ENCODE peak calls at places on chromosomes 12 and 14, in five cellular contexts. One of them, this sample, is unnamed.

GRCh38 chr12:15707516-15708199 is 81.5 kb downstream of the EPS8 start:
- DNase-seq in mammary epithelial cell: no peak
- DNase-seq in GM23338: no peak
- DNase-seq in K562: no peak
- DNase-seq in fibroblast of lung: no peak
- DNase-seq in this sample: no peak

GRCh38 chr14:60738843-60739508 is 4.4 kb downstream of the MNAT1 start:
- DNase-seq in mammary epithelial cell: no peak
- DNase-seq in GM23338: no peak
- DNase-seq in K562: no peak
- DNase-seq in fibroblast of lung: no peak
- DNase-seq in this sample: no peak

GRCh38 chr12:33596061-33596460 is 156.4 kb upstream of the SYT10 start:
- DNase-seq in mammary epithelial cell: peak; percentile 2
- DNase-seq in GM23338: no peak
- DNase-seq in K562: no peak
- DNase-seq in fibroblast of lung: no peak
- DNase-seq in this sample: no peak

GRCh38 chr14:102629700-102630365 is 37.4 kb downstream of the RCOR1 start:
- DNase-seq in mammary epithelial cell: no peak
- DNase-seq in GM23338: peak; percentile 40
- DNase-seq in K562: no peak
- DNase-seq in fibroblast of lung: peak; percentile 36
- DNase-seq in this sample: no peak

GRCh38 chr14:38257500-38257899 is 1.6 kb upstream of the CLEC14A start:
- DNase-seq in mammary epithelial cell: no peak
- DNase-seq in GM23338: no peak
- DNase-seq in K562: no peak
- DNase-seq in fibroblast of lung: no peak
- DNase-seq in this sample: no peak

GRCh38 chr12:113796086-113796827 is 169.9 kb downstream of the RBM19 start:
- DNase-seq in mammary epithelial cell: no peak
- DNase-seq in GM23338: no peak
- DNase-seq in K562: no peak
- DNase-seq in fibroblast of lung: no peak
- DNase-seq in this sample: no peak

GRCh38 chr12:79444089-79444488 is 246.7 kb downstream of the PAWR start:
- DNase-seq in mammary epithelial cell: peak; percentile 46
- DNase-seq in GM23338: no peak
- DNase-seq in K562: no peak
- DNase-seq in fibroblast of lung: peak; percentile 57
- DNase-seq in this sample: peak; percentile 57

GRCh38 chr14:92495041-92495440 is 18.5 kb upstream of the RIN3 start:
- DNase-seq in mammary epithelial cell: no peak
- DNase-seq in GM23338: no peak
- DNase-seq in K562: no peak
- DNase-seq in fibroblast of lung: no peak
- DNase-seq in this sample: peak; percentile 53

GRCh38 chr12:45247589-45247988 is 31.7 kb downstream of the ANO6 start:
- DNase-seq in mammary epithelial cell: no peak
- DNase-seq in GM23338: no peak
- DNase-seq in K562: no peak
- DNase-seq in fibroblast of lung: no peak
- DNase-seq in this sample: no peak

GRCh38 chr12:11672833-11673232 is 23.4 kb downstream of the ETV6 start:
- DNase-seq in mammary epithelial cell: no peak
- DNase-seq in GM23338: no peak
- DNase-seq in K562: no peak
- DNase-seq in fibroblast of lung: no peak
- DNase-seq in this sample: no peak

GRCh38 chr12:68790081-68790951 is 17.7 kb upstream of the MDM2 start:
- DNase-seq in mammary epithelial cell: no peak
- DNase-seq in GM23338: no peak
- DNase-seq in K562: no peak
- DNase-seq in fibroblast of lung: no peak
- DNase-seq in this sample: no peak

GRCh38 chr12:41604830-41605229 is 416.7 kb downstream of the PDZRN4 start:
- DNase-seq in mammary epithelial cell: no peak
- DNase-seq in GM23338: no peak
- DNase-seq in K562: no peak
- DNase-seq in fibroblast of lung: peak; percentile 4
- DNase-seq in this sample: peak; percentile 37

GRCh38 chr12:97556201-97556824 is 93.7 kb downstream of the RMST start:
- DNase-seq in mammary epithelial cell: peak; percentile 58
- DNase-seq in GM23338: peak; percentile 35
- DNase-seq in K562: no peak
- DNase-seq in fibroblast of lung: peak; percentile 48
- DNase-seq in this sample: no peak

GRCh38 chr12:111645433-111645832 is 40.3 kb downstream of the BRAP start:
- DNase-seq in mammary epithelial cell: peak; percentile 54
- DNase-seq in GM23338: no peak
- DNase-seq in K562: no peak
- DNase-seq in fibroblast of lung: peak; percentile 53
- DNase-seq in this sample: no peak

GRCh38 chr12:50166776-50167025 is 468 bp downstream of the CERS5 start:
- DNase-seq in mammary epithelial cell: no peak
- DNase-seq in GM23338: no peak
- DNase-seq in K562: no peak
- DNase-seq in fibroblast of lung: no peak
- DNase-seq in this sample: no peak

GRCh38 chr12:58026421-58026820 is 85.1 kb downstream of the ATP23 start:
- DNase-seq in mammary epithelial cell: no peak
- DNase-seq in GM23338: no peak
- DNase-seq in K562: no peak
- DNase-seq in fibroblast of lung: peak; percentile 18
- DNase-seq in this sample: no peak

GRCh38 chr14:85534435-85534834 is 4.5 kb downstream of the FLRT2 start:
- DNase-seq in mammary epithelial cell: peak; percentile 25
- DNase-seq in GM23338: peak; percentile 45
- DNase-seq in K562: no peak
- DNase-seq in fibroblast of lung: peak; percentile 25
- DNase-seq in this sample: peak; percentile 61
- TF ChIP-seq EZH2 in mammary epithelial cell: no peak
- TF ChIP-seq EZH2 in GM23338: peak; percentile 78
- TF ChIP-seq EZH2 in K562: no peak
- TF ChIP-seq EZH2 in fibroblast of lung: no peak
- TF ChIP-seq EZH2 in this sample: no peak

GRCh38 chr14:69879175-69880047 is at the start of gene SMOC1:
- DNase-seq in mammary epithelial cell: peak; percentile 85
- DNase-seq in GM23338: peak; percentile 92
- DNase-seq in K562: peak; percentile 8
- DNase-seq in fibroblast of lung: peak; percentile 71
- DNase-seq in this sample: peak; percentile 64
- H3K4me3 ChIP-seq in mammary epithelial cell: no peak within 1 kb of the TSS
- H3K4me3 ChIP-seq in GM23338: peak within 1 kb of the TSS; percentile 88
- H3K4me3 ChIP-seq in K562: no peak within 1 kb of the TSS
- H3K4me3 ChIP-seq in fibroblast of lung: no peak within 1 kb of the TSS
- H3K4me3 ChIP-seq in this sample: peak within 1 kb of the TSS; percentile 35

DNA sequence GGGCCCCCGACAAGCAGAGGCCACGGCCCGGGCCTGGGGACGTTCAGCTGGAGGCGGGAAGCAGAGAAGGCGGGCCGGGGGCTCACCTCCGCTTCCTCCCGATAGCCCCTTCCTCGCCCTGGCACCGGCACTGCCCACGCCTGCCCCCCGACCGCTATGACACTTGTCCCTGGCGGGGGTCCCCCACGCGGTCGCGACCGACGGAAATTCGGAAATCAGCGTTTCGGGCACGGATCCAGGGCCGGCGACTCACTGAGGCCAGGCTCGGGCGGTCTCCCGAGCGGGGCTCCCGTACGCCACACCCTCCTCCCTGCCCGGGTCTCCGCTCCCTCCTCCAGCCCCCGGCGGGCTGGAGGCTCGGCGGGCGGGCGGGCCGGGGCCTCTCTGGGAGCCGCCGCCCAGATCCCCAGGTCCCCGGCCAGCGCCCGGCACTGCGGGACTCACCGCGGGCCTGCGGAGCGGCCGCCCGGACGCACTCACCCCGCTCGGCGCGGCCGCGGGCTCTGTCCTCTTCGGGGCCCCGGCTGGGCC is 552 bp downstream of the PITPNM2 start:
- DNase-seq in mammary epithelial cell: no peak
- DNase-seq in GM23338: peak; percentile 55
- DNase-seq in K562: peak; percentile 80
- DNase-seq in fibroblast of lung: no peak
- DNase-seq in this sample: peak; percentile 33
- TF ChIP-seq EZH2 in mammary epithelial cell: no peak
- TF ChIP-seq EZH2 in GM23338: no peak
- TF ChIP-seq EZH2 in K562: no peak
- TF ChIP-seq EZH2 in fibroblast of lung: no peak
- TF ChIP-seq EZH2 in this sample: no peak

GRCh38 chr14:26841920-26842741 is 244.3 kb upstream of the NOVA1 start:
- DNase-seq in mammary epithelial cell: peak; percentile 1
- DNase-seq in GM23338: no peak
- DNase-seq in K562: no peak
- DNase-seq in fibroblast of lung: peak; percentile 99
- DNase-seq in this sample: peak; percentile 42

GRCh38 chr14:26846388-26846787 is 248.6 kb upstream of the NOVA1 start:
- DNase-seq in mammary epithelial cell: no peak
- DNase-seq in GM23338: no peak
- DNase-seq in K562: peak; percentile 11
- DNase-seq in fibroblast of lung: peak; percentile 59
- DNase-seq in this sample: no peak

GRCh38 chr14:26845106-26845818 is 247.4 kb upstream of the NOVA1 start:
- DNase-seq in mammary epithelial cell: no peak
- DNase-seq in GM23338: no peak
- DNase-seq in K562: no peak
- DNase-seq in fibroblast of lung: no peak
- DNase-seq in this sample: no peak

GRCh38 chr14:26839481-26839880 is 241.6 kb upstream of the NOVA1 start:
- DNase-seq in mammary epithelial cell: no peak
- DNase-seq in GM23338: no peak
- DNase-seq in K562: no peak
- DNase-seq in fibroblast of lung: peak; percentile 51
- DNase-seq in this sample: no peak

GRCh38 chr14:26841361-26841760 is 243.5 kb upstream of the NOVA1 start:
- DNase-seq in mammary epithelial cell: no peak
- DNase-seq in GM23338: no peak
- DNase-seq in K562: no peak
- DNase-seq in fibroblast of lung: peak; percentile 32
- DNase-seq in this sample: no peak
- H3K4me3 ChIP-seq in mammary epithelial cell: no peak overlapping the region
- H3K4me3 ChIP-seq in GM23338: no peak overlapping the region
- H3K4me3 ChIP-seq in K562: no peak overlapping the region
- H3K4me3 ChIP-seq in fibroblast of lung: no peak overlapping the region
- H3K4me3 ChIP-seq in this sample: no peak overlapping the region

This sample was measured in A673.